ENCODE peak calls at places on chromosome 14, in four cellular contexts. P is tibial nerve, W is left ventricle myocardium inferior, R is heart right ventricle. Z is an unnamed sample.

GRCh38 chr14:99287269-99287942 is 15.4 kb upstream of the BCL11B start:
- DNase-seq in P (no peak), W (no peak), R (no peak), Z (no peak)

GRCh38 chr14:64221604-64222003 is 72.6 kb downstream of the ESR2 start:
- DNase-seq in P (no peak), W (no peak), R (no peak), Z (no peak)

GRCh38 chr14:73386342-73386741 is 72.0 kb downstream of the NUMB start:
- DNase-seq in P (no peak), W (no peak), R (no peak), Z (no peak)

GRCh38 chr14:34684578-34684977 is 29.8 kb downstream of the CFL2 start:
- DNase-seq in P (no peak), W (no peak), R (no peak), Z (no peak)

GRCh38 chr14:87877877-87878276 is 115.1 kb downstream of the GALC start:
- DNase-seq in P (no peak), W (no peak), R (no peak), Z (no peak)

GRCh38 chr14:65412189-65412846 is at the start of gene FUT8:
- DNase-seq in P (peak; percentile 88), W (peak; percentile 94), R (peak; percentile 94), Z (peak; percentile 92)

GRCh38 chr14:20489093-20489994 is 16.0 kb upstream of the RNASE10 start:
- DNase-seq in P (no peak), W (no peak), R (peak; percentile 12), Z (no peak)

GRCh38 chr14:98160901-98161300 is 1111.1 kb downstream of the BCL11B start:
- DNase-seq in P (no peak), W (no peak), R (no peak), Z (no peak)

GRCh38 chr14:65910108-65910507 is 497.6 kb downstream of the FUT8 start:
- DNase-seq in P (no peak), W (no peak), R (no peak), Z (no peak)

GRCh38 chr14:61659582-61659981 is 35.7 kb upstream of the HIF1A start:
- DNase-seq in P (no peak), W (no peak), R (no peak), Z (no peak)

GRCh38 chr14:65788876-65789859 is 376.6 kb downstream of the FUT8 start:
- DNase-seq in P (no peak), W (no peak), R (no peak), Z (no peak)

GRCh38 chr14:85380891-85381290 is 149.1 kb upstream of the FLRT2 start:
- DNase-seq in P (no peak), W (no peak), R (no peak), Z (no peak)

GRCh38 chr14:41280745-41281144 is 325.9 kb upstream of the LRFN5 start:
- DNase-seq in P (no peak), W (no peak), R (no peak), Z (no peak)

GRCh38 chr14:101351146-101351545 is 210.1 kb upstream of the DIO3 start:
- DNase-seq in P (no peak), W (no peak), R (no peak), Z (no peak)

GRCh38 chr14:100076630-100077029 is 11.4 kb downstream of the EVL start:
- DNase-seq in P (no peak), W (peak; percentile 35), R (no peak), Z (peak; percentile 41)

GRCh38 chr14:99792551-99793212 is 531 bp upstream of the EML1 start:
- DNase-seq in P (no peak), W (peak; percentile 39), R (no peak), Z (peak; percentile 44)

GRCh38 chr14:81233615-81234014 is 12.9 kb upstream of the GTF2A1 start:
- DNase-seq in P (no peak), W (no peak), R (no peak), Z (no peak)

GRCh38 chr14:72610831-72611200 is 283.1 kb downstream of the DPF3 start:
- DNase-seq in P (no peak), W (no peak), R (no peak), Z (no peak)

GRCh38 chr14:74543771-74544170 is 50.2 kb downstream of the ISCA2 start:
- DNase-seq in P (no peak), W (no peak), R (no peak), Z (no peak)

GRCh38 chr14:91484744-91485143 is 25.4 kb downstream of the PPP4R3A start:
- DNase-seq in P (no peak), W (no peak), R (no peak), Z (no peak)

GRCh38 chr14:72560331-72560730 is 333.6 kb downstream of the DPF3 start:
- DNase-seq in P (no peak), W (no peak), R (no peak), Z (no peak)

GRCh38 chr14:24277606-24278321 is 6.4 kb upstream of the RABGGTA start:
- DNase-seq in P (no peak), W (peak; percentile 42), R (no peak), Z (no peak)

GRCh38 chr14:90543876-90544275 is 147.0 kb downstream of the CALM1 start:
- DNase-seq in P (no peak), W (no peak), R (no peak), Z (no peak)

GRCh38 chr14:28467611-28468010 is 299.0 kb upstream of the FOXG1 start:
- DNase-seq in P (no peak), W (no peak), R (no peak), Z (no peak)

GRCh38 chr14:32010561-32011188 is 66.4 kb upstream of the ARHGAP5 start:
- DNase-seq in P (no peak), W (no peak), R (no peak), Z (no peak)

GRCh38 chr14:42378274-42378673 is 771.6 kb downstream of the LRFN5 start:
- DNase-seq in P (no peak), W (no peak), R (no peak), Z (no peak)
- TF ChIP-seq CTCF in P (no peak), W (no peak), R (no peak), Z (no peak)

GRCh38 chr14:22478247-22478646 is 110.8 kb downstream of the DAD1 start:
- DNase-seq in P (no peak), W (no peak), R (no peak), Z (no peak)
- H3K4me3 ChIP-seq in P (no peak overlapping the region), W (no peak overlapping the region), R (no peak overlapping the region), Z (no peak overlapping the region)

GRCh38 chr14:69663322-69663686 is 51.9 kb downstream of the SUSD6 start:
- DNase-seq in P (no peak), W (no peak), R (no peak), Z (peak; percentile 59)
- H3K27ac ChIP-seq in P (peak overlapping the region; percentile 67), W (peak overlapping the region; percentile 73), R (no peak overlapping the region), Z (peak overlapping the region; percentile 49)

GRCh38 chr14:103058209-103059055 is 1.1 kb upstream of the CDC42BPB start:
- DNase-seq in P (no peak), W (no peak), R (no peak), Z (peak; percentile 46)

GRCh38 chr14:103055693-103056092 is 1.7 kb downstream of the CDC42BPB start:
- DNase-seq in P (no peak), W (no peak), R (no peak), Z (no peak)

GRCh38 chr14:103057372-103058208 is at the start of gene CDC42BPB:
- DNase-seq in P (peak; percentile 73), W (peak; percentile 89), R (peak; percentile 89), Z (peak; percentile 84)

GRCh38 chr14:103057028-103057371 is 349 bp downstream of the CDC42BPB start:
- DNase-seq in P (no peak), W (peak; percentile 40), R (no peak), Z (peak; percentile 36)

GRCh38 chr14:103056322-103057027 is 874 bp downstream of the CDC42BPB start:
- DNase-seq in P (no peak), W (peak; percentile 84), R (peak; percentile 91), Z (peak; percentile 75)
- TF ChIP-seq CTCF in P (no peak), W (no peak), R (no peak), Z (no peak)

DNA sequence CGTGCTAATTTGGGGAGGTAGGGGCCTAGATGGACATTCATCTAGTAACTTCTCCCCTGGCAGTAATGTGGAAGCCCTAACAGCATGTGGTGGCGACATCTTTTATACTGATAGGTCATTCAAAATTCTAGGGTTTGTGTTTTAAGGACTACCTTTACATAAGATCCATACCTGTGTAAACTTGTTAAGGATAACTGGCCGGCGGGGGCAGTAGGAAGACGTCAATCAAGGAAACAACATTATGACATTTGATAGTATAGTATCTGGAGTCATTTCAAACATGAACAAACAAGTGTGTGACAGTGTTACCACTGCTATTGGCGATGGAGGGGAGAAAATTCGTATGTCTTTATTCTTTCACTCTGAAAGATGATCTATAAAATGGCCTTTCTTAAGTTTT is 120.0 kb downstream of the TTLL5 start:
- DNase-seq in P (no peak), W (no peak), R (no peak), Z (no peak)
- H3K4me3 ChIP-seq in P (no peak overlapping the region), W (no peak overlapping the region), R (no peak overlapping the region), Z (no peak overlapping the region)

GRCh38 chr14:94612580-94613554 is 676 bp downstream of the SERPINA3 start:
- DNase-seq in P (no peak), W (peak; percentile 57), R (no peak), Z (peak; percentile 50)
- H3K27ac ChIP-seq in P (peak overlapping the region; percentile 71), W (peak overlapping the region; percentile 75), R (peak overlapping the region; percentile 38), Z (peak overlapping the region; percentile 52)

DNA sequence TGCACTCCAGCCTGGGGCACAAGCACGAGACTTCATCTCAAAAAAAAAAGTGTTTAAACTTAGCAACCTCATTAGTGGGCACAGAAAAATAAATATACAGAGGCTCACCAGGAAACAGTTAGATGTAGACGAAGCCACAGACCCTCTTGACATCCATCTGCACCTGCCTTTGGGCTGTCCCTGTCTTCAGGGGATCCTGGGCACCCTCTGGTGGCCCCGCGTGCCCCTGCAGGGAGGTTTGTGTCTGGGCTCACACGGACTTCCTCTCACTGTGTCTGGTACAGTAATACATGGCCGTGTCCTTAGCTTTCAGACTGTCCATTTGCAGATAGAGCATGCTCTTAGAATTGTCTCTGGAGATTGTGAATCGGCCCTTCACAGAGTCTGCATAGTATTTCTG is 916.5 kb downstream of the TMEM121 start:
- DNase-seq in P (no peak), W (no peak), R (no peak), Z (no peak)
- TF ChIP-seq CTCF in P (no peak), W (no peak), R (no peak), Z (no peak)

DNA sequence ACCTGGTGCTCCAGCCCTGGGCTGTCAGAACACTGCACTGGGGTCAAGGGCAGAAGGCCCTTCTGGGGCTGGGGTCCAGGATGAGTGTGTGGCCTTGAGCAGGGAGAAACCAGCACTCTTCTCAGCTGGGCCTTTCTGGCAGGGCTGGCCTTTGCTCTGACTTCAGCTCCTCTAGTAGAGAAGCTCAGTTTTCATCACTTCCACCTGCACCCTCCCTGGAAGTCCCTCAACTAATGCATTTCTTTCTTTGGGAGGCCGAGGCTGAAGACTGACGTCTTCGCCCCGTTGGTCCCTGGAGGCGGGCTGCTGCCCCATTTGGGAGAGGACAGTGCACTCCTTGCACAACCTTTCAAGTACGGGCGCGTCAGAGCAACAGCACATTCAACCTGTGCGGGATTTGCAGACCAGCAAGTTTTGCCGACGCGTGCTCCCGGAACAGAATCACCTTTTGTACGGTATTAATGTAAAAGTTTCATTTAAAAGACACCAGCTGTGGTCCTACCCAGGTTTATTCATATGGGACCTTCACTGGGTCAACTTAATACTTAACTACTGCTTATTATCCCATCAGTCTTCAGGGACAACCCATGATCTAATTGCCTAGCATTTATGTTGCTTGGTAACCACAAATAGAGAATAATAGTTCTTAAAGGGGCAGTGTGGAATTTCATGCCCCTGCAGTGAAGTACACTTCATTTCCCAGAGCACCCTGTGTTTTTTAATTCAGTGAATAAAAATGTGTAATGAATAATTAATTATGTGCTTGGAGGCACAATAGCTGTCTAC is 134.9 kb upstream of the VRK1 start:
- DNase-seq in P (no peak), W (no peak), R (no peak), Z (no peak)
- H3K4me3 ChIP-seq in P (no peak overlapping the region), W (no peak overlapping the region), R (no peak overlapping the region), Z (no peak overlapping the region)